ENCODE peak calls at places on chromosomes 13 and 19, in eight cellular contexts. D is nephron progenitor cell, Y is H54, B is chondrocyte, T is T47D, R is NCI-H2107, I is adrenal gland, L is WERI-Rb-1. U is an unnamed sample.

GRCh38 chr19:20038358-20039202 is 725 bp downstream of the ZNF682 start:
- DNase-seq in L (no peak), D (no peak), I (no peak), Y (no peak), B (no peak), R (no peak), T (no peak), U (no peak)

GRCh38 chr13:71300602-71301001 is 566.4 kb downstream of the DACH1 start:
- DNase-seq in T (no peak), I (no peak), Y (no peak), D (no peak), B (no peak), L (no peak), R (no peak), U (no peak)

GRCh38 chr19:4368128-4368820 is 24.9 kb downstream of the MPND start:
- DNase-seq in B (no peak), R (no peak), L (no peak), D (no peak), Y (no peak), T (no peak), I (no peak), U (no peak)

GRCh38 chr13:51785592-51786424 is 18.2 kb downstream of the DHRS12 start:
- DNase-seq in I (peak), R (peak), Y (no peak), B (no peak), L (peak), D (no peak), T (no peak), U (peak)

GRCh38 chr13:112343591-112343990 is 32.6 kb upstream of the SPACA7 start:
- DNase-seq in B (peak), T (no peak), Y (no peak), L (no peak), R (no peak), I (no peak), D (no peak), U (no peak)

GRCh38 chr13:27952931-27953670 is 16.0 kb downstream of the CDX2 start:
- DNase-seq in B (no peak), T (no peak), I (no peak), L (no peak), Y (no peak), R (no peak), D (peak), U (peak)

GRCh38 chr19:15437355-15438123 is 12.2 kb downstream of the WIZ start:
- DNase-seq in D (no peak), I (no peak), Y (no peak), T (peak), B (no peak), R (no peak), L (no peak), U (no peak)

GRCh38 chr13:50419896-50420295 is 404.7 kb downstream of the KCNRG start:
- DNase-seq in D (no peak), B (no peak), L (no peak), I (peak), T (no peak), R (no peak), Y (no peak), U (no peak)

GRCh38 chr19:2974342-2974932 is 2.9 kb upstream of the TLE6 start:
- DNase-seq in Y (no peak), I (peak), D (no peak), T (no peak), B (no peak), R (no peak), L (peak), U (no peak)

GRCh38 chr13:103703246-103703645 is 637.0 kb upstream of the SLC10A2 start:
- DNase-seq in D (no peak), R (no peak), Y (no peak), B (no peak), L (no peak), I (no peak), T (no peak), U (no peak)

GRCh38 chr13:111387945-111388600 is 67.6 kb downstream of the TEX29 start:
- DNase-seq in T (no peak), Y (no peak), B (no peak), D (no peak), R (no peak), I (no peak), L (no peak), U (no peak)

GRCh38 chr13:93496985-93497673 is 270.5 kb downstream of the GPC6 start:
- DNase-seq in D (no peak), Y (no peak), I (no peak), T (no peak), R (no peak), L (peak), B (no peak), U (no peak)